ENCODE peak calls at places on chromosomes 1 and 21, in nine cellular contexts. W, P, T, Z, K, I, O, S and F are unnamed samples.

GRCh38 chr1:244896550-244896949 is 32.2 kb upstream of the HNRNPU start:
- DNase-seq in Z (peak), W (peak), P (no peak), T (no peak), S (peak), K (no peak), O (no peak), I (no peak), F (no peak)

GRCh38 chr1:47468759-47469404 is 31.0 kb downstream of the FOXD2 start:
- DNase-seq in O (no peak), T (no peak), K (no peak), I (no peak), S (no peak), P (no peak), W (no peak), Z (no peak), F (no peak)

GRCh38 chr1:20402585-20403422 is 83.2 kb downstream of the CAMK2N1 start:
- DNase-seq in O (no peak), K (no peak), P (no peak), T (no peak), Z (no peak), S (no peak), W (no peak), I (no peak), F (no peak)

GRCh38 chr1:15226626-15227286 is 20.3 kb upstream of the FHAD1 start:
- DNase-seq in O (no peak), S (no peak), P (no peak), I (no peak), W (no peak), Z (no peak), K (no peak), T (no peak), F (no peak)

GRCh38 chr21:10272216-10272615 is 249.2 kb upstream of the TPTE start:
- DNase-seq in Z (peak), P (no peak), T (no peak), I (no peak), O (no peak), S (no peak), K (no peak), W (no peak), F (no peak)

GRCh38 chr1:221727146-221728036 is 14.5 kb downstream of the DUSP10 start:
- DNase-seq in T (no peak), I (no peak), K (no peak), W (no peak), P (no peak), S (no peak), Z (no peak), O (no peak), F (no peak)

GRCh38 chr1:231729541-231729940 is 103.0 kb downstream of the DISC1 start:
- DNase-seq in K (no peak), W (no peak), I (no peak), O (peak), T (no peak), P (no peak), Z (no peak), S (no peak), F (no peak)

GRCh38 chr1:61081637-61082335 is 575 bp upstream of the NFIA start:
- DNase-seq in S (peak), P (no peak), O (no peak), T (peak), K (peak), Z (peak), W (no peak), I (peak), F (no peak)

GRCh38 chr1:172883844-172884243 is 166.9 kb downstream of the TNFSF18 start:
- DNase-seq in P (no peak), K (no peak), W (no peak), O (no peak), T (no peak), I (no peak), Z (no peak), S (no peak), F (no peak)

GRCh38 chr1:171433451-171433850 is 51.9 kb upstream of the PRRC2C start:
- DNase-seq in O (no peak), I (no peak), W (no peak), S (peak), T (no peak), Z (peak), K (no peak), P (no peak), F (no peak)

GRCh38 chr1:114126696-114127095 is 27.0 kb downstream of the SYT6 start:
- DNase-seq in O (no peak), P (peak), Z (no peak), S (no peak), I (no peak), K (peak), T (no peak), W (no peak), F (no peak)

GRCh38 chr1:59549903-59550302 is 253.0 kb downstream of the FGGY start:
- DNase-seq in K (no peak), W (peak), S (no peak), Z (peak), T (no peak), P (peak), I (no peak), O (peak), F (no peak)

DNA sequence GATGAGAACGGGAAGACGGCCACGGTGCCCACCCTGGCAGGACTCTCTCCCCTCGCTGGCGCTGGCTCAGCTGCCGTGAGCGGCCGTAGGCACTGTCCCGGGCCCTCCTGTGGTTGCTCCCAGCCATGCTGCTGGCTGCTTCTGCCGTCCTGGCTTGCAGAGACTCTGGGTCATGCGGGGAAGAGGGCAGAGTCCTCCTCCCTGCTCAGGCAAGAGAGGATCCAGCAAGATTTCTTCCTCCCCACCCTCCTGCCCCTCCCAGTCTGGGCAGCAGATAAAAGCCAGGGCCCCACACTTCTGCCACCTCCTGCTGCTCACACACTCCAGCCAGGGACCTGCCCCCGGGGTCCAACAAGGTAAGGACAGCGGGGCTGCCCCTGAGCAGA is 60.1 kb downstream of the AGPAT3 start:
- DNase-seq in O (no peak), W (no peak), P (no peak), I (peak), T (no peak), Z (no peak), S (no peak), K (no peak), F (no peak)
- TF ChIP-seq CTCF in O (no peak), W (no peak), P (no peak), I (peak), T (no peak), Z (no peak), S (no peak), K (no peak), F (no peak)

DNA sequence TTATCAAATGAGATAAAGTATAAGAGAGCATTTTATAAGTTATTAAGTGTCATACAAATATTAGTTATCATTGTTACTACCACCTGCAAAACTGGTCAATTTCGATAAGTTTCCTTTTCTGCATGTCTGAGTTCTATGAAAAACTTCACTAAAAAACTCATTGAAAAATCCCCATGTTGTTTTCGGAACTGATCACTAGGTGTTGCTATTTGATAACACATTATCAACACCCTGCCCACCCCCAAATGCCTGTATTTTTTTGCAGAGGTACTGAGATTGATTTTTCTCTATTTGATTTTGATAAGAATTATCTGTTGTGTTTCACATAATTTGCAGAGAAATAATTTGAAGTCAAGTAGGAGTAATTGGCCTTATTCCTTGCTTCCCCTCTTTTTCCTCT is 22.1 kb upstream of the DISP1 start:
- DNase-seq in K (peak), S (peak), Z (peak), I (no peak), T (peak), W (peak), O (no peak), P (no peak), F (no peak)
- TF ChIP-seq CTCF in K (no peak), S (peak), Z (peak), I (peak), T (peak), W (peak), O (peak), P (peak), F (peak)

GRCh38 chr1:91828007-91828321 is 58.0 kb downstream of the TGFBR3 start:
- DNase-seq in Z (no peak), S (no peak), K (no peak), T (no peak), W (no peak), I (no peak), P (no peak), O (no peak), F (no peak)

GRCh38 chr1:91828583-91829281 is 57.2 kb downstream of the TGFBR3 start:
- DNase-seq in O (no peak), T (no peak), S (no peak), W (no peak), I (no peak), Z (peak), K (no peak), P (no peak), F (no peak)

GRCh38 chr1:91831132-91831930 is 54.6 kb downstream of the TGFBR3 start:
- DNase-seq in S (no peak), Z (no peak), T (no peak), I (no peak), K (no peak), W (peak), P (no peak), O (no peak), F (no peak)

GRCh38 chr1:91829293-91830153 is 56.4 kb downstream of the TGFBR3 start:
- DNase-seq in Z (no peak), I (no peak), T (no peak), O (no peak), K (no peak), S (no peak), W (no peak), P (no peak), F (no peak)

DNA sequence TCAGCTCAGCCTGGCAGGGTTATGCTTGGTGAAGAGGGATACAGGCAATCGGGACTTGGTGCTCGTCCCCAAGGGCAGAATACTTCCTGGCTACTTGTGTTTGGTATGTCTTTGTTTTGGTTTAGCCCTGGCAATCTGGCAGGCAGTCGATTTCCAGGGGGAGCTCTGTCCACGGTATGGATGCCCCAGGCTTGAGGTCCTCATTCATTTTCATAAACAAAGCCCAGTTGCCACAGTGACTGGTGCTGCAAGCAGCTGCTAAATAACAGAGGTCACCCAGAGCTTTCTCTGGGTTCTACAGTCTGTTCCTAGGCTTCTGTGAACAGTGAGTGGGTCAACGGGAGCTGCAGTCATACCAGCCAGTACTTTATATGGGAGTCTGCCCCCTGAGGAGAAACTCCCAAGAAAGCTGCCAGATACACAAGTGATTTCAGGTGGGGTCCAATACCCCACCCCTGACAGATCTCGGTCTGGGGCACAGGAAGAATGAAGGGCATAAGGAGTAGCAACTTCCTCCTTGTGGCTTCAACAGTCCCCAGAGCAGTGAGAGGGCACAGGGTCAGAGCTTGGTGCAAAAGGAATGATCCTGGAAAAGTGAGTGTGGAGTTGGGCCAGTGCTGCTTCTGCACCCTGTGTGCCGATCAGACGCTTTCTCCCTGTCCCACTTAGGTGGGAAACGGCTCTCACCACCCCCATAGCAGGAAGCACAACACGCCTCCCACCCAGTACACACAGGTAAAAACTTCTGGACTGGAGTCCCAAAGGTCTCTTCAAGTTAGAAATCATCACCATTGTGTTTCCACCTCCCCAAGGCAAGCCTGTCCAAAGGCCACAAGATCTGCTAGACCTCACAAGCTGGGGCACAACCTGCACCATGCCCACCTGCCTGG is 55.5 kb downstream of the TGFBR3 start:
- DNase-seq in K (no peak), P (peak), Z (peak), S (peak), W (peak), O (peak), T (no peak), I (peak), F (no peak)
- TF ChIP-seq CTCF in K (no peak), P (no peak), Z (peak), S (peak), W (peak), O (peak), T (no peak), I (peak), F (no peak)

GRCh38 chr1:71587961-71588360 is 507.1 kb upstream of the ZRANB2 start:
- DNase-seq in P (no peak), T (peak), S (no peak), W (peak), I (no peak), O (peak), Z (peak), K (no peak), F (no peak)

GRCh38 chr1:71592646-71593274 is 511.9 kb upstream of the ZRANB2 start:
- DNase-seq in P (no peak), T (no peak), S (no peak), O (no peak), W (no peak), Z (no peak), K (no peak), I (no peak), F (no peak)

GRCh38 chr1:71589005-71589404 is 508.2 kb upstream of the ZRANB2 start:
- DNase-seq in O (no peak), W (no peak), K (no peak), I (no peak), S (no peak), P (no peak), T (no peak), Z (no peak), F (no peak)

DNA sequence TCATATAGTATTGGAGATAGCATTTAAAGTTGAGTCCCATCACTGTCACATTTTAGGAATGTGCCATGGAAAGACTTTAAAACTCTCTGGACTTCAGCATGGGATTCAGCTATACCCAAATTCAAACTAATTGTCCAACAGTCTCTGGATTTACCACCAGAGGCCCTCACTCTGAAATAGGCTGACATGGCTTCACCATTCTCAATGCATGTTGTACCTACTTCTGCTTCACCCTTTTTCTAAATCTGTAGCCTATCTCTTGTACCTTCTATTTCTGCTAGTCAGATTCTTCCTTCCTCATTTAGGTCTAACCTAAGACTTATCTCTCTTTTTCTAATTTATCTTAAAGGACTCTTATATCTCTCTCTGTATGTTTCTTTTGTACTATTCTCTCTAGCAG is 512.7 kb upstream of the ZRANB2 start:
- DNase-seq in S (no peak), W (peak), T (peak), O (no peak), Z (no peak), P (no peak), K (no peak), I (no peak), F (no peak)
- TF ChIP-seq CTCF in S (no peak), W (peak), T (peak), O (peak), Z (peak), P (no peak), K (no peak), I (peak), F (peak)

GRCh38 chr1:247401310-247402098 is 14.5 kb upstream of the NLRP3 start:
- DNase-seq in I (no peak), Z (no peak), W (no peak), P (no peak), T (no peak), K (no peak), S (no peak), O (no peak), F (no peak)

GRCh38 chr1:247406014-247406656 is 9.8 kb upstream of the NLRP3 start:
- DNase-seq in P (no peak), W (no peak), O (no peak), Z (no peak), T (no peak), K (no peak), S (no peak), I (no peak), F (no peak)

GRCh38 chr1:247402099-247402706 is 13.8 kb upstream of the NLRP3 start:
- DNase-seq in W (no peak), T (no peak), I (no peak), K (no peak), S (no peak), P (no peak), O (no peak), Z (no peak), F (no peak)

DNA sequence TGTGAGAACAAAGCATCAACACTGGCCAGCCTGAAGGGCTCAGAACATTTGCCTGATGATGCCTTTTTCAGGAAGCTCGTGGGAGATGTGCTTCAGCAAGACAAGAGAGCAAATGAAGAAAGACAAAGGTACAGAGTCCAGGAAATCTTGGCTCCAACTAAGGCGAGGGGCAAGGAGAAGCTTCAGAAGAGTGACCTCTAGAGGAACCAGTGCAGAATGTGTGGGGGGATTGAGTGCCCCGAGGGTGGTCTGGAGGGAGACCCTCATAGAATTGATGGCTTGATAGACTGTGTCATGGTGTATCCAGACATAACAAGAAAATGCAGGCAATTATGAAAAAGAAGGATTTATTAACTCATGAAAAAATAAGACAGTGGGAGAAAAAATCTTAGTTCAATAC is 15.3 kb upstream of the NLRP3 start:
- DNase-seq in K (no peak), S (no peak), Z (no peak), T (peak), O (no peak), P (no peak), I (no peak), W (no peak), F (no peak)
- TF ChIP-seq CTCF in K (peak), S (no peak), Z (no peak), T (peak), O (no peak), P (no peak), I (no peak), W (no peak), F (no peak)

GRCh38 chr1:50105430-50105829 is 3.3 kb upstream of the ELAVL4 start:
- DNase-seq in I (no peak), Z (no peak), T (no peak), K (no peak), S (no peak), P (no peak), O (no peak), W (no peak), F (no peak)
- TF ChIP-seq CTCF in I (no peak), Z (no peak), T (peak), K (no peak), S (no peak), P (no peak), O (no peak), W (peak), F (peak)

GRCh38 chr1:212701910-212702309 is 2.3 kb upstream of the BATF3 start:
- DNase-seq in P (no peak), T (no peak), Z (no peak), O (no peak), I (no peak), W (no peak), S (no peak), K (no peak), F (peak)

GRCh38 chr1:212700892-212701819 is 1.5 kb upstream of the BATF3 start:
- DNase-seq in K (no peak), P (peak), I (peak), W (no peak), Z (peak), S (peak), O (no peak), T (peak), F (peak)

GRCh38 chr1:212703991-212704564 is 4.4 kb upstream of the BATF3 start:
- DNase-seq in S (no peak), K (no peak), O (no peak), W (no peak), T (no peak), P (no peak), I (no peak), Z (no peak), F (peak)

GRCh38 chr1:212700597-212700891 is 904 bp upstream of the BATF3 start:
- DNase-seq in K (no peak), O (no peak), Z (no peak), P (no peak), S (no peak), T (no peak), W (no peak), I (no peak), F (no peak)

GRCh38 chr1:212702672-212703071 is 3.0 kb upstream of the BATF3 start:
- DNase-seq in O (no peak), S (no peak), T (no peak), I (no peak), K (no peak), Z (no peak), W (no peak), P (no peak), F (peak)
- TF ChIP-seq CTCF in O (no peak), S (no peak), T (no peak), I (no peak), K (no peak), Z (no peak), W (no peak), P (no peak), F (no peak)